ENCODE peak calls at places on chromosomes 16 and 17, in five cellular contexts. C, Y, E, L and M are unnamed samples.

GRCh38 chr16:12062343-12063003 is 85.9 kb downstream of the SNX29 start:
- DNase-seq in L (peak; percentile 74), E (no peak), C (no peak), Y (peak; percentile 99), M (no peak)

GRCh38 chr17:48756816-48757215 is 28.3 kb upstream of the HOXB13 start:
- DNase-seq in Y (no peak), C (no peak), L (peak; percentile 43), E (no peak), M (no peak)

GRCh38 chr17:8300629-8301242 is 5.5 kb upstream of the SLC25A35 start:
- DNase-seq in C (peak; percentile 83), E (peak; percentile 74), L (peak; percentile 69), Y (peak; percentile 82), M (peak; percentile 83)

GRCh38 chr16:84970447-84971127 is 40.7 kb downstream of the ZDHHC7 start:
- DNase-seq in E (peak; percentile 48), L (peak; percentile 73), C (peak; percentile 85), Y (peak; percentile 80), M (peak; percentile 91)

GRCh38 chr16:69166946-69167930 is 19.7 kb upstream of the SNTB2 start:
- DNase-seq in Y (peak; percentile 59), C (no peak), E (no peak), L (peak; percentile 85), M (no peak)

GRCh38 chr17:58688521-58688920 is 3.3 kb downstream of the TEX14 start:
- DNase-seq in E (no peak), Y (no peak), L (no peak), C (no peak), M (no peak)

GRCh38 chr17:77616243-77616731 is 342.2 kb upstream of the TNRC6C start:
- DNase-seq in L (peak; percentile 80), Y (peak; percentile 45), C (no peak), E (no peak), M (no peak)

GRCh38 chr16:89035013-89035697 is 58.1 kb upstream of the CBFA2T3 start:
- DNase-seq in Y (no peak), C (no peak), L (no peak), E (no peak), M (peak; percentile 41)

GRCh38 chr16:84947022-84947421 is 64.3 kb downstream of the ZDHHC7 start:
- DNase-seq in E (no peak), Y (no peak), C (no peak), L (no peak), M (no peak)

GRCh38 chr17:67390646-67391480 is 13.8 kb downstream of the PITPNC1 start:
- DNase-seq in C (no peak), L (peak; percentile 99), E (no peak), Y (peak; percentile 95), M (no peak)

GRCh38 chr17:37098910-37099664 is 150.3 kb downstream of the AATF start:
- DNase-seq in Y (peak; percentile 10), L (peak; percentile 60), E (no peak), C (no peak), M (no peak)

GRCh38 chr17:81923302-81924260 is 4.0 kb downstream of the MAFG start:
- DNase-seq in L (peak; percentile 77), C (no peak), E (peak; percentile 63), Y (peak; percentile 94), M (peak; percentile 87)
- TF ChIP-seq EZH2phosphoT487 in L (no peak), C (no peak), E (no peak), Y (no peak), M (no peak)

DNA sequence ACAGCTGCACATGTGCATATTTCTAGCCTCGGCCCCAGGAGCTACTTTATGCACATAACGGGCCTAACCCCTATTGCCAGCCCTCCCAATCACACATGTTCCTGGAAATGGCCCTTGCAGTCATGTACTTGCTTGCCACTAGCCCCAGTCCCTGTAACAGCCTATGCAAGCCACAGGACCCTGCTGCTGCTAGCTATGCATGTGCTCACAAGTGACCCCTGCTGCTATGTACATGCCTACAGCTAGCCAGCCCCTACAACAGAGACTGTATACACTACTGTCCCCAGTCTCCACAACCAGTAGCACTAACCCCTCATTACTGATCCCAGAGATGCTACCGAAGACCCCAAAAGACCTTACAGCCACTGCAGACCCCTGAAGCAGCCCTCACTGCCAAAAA is 1437.2 kb downstream of the CDH11 start:
- DNase-seq in E (no peak), L (no peak), C (no peak), Y (no peak), M (peak; percentile 28)
- H3K4me3 ChIP-seq in E (no peak overlapping the region), L (no peak overlapping the region), C (no peak overlapping the region), Y (no peak overlapping the region), M (no peak overlapping the region)

GRCh38 chr17:31321481-31321880 is at the start of gene EVI2A:
- DNase-seq in E (peak; percentile 97), L (peak; percentile 69), C (no peak), Y (peak; percentile 80), M (peak; percentile 3)
- H3F3A ChIP-seq in E (peaks cover 52% of the 10 kb centered on the region), L (no peaks in the 10 kb centered on the region), C (peaks cover 26% of the 10 kb centered on the region), Y (peaks cover 16% of the 10 kb centered on the region), M (peaks cover 7% of the 10 kb centered on the region)

DNA sequence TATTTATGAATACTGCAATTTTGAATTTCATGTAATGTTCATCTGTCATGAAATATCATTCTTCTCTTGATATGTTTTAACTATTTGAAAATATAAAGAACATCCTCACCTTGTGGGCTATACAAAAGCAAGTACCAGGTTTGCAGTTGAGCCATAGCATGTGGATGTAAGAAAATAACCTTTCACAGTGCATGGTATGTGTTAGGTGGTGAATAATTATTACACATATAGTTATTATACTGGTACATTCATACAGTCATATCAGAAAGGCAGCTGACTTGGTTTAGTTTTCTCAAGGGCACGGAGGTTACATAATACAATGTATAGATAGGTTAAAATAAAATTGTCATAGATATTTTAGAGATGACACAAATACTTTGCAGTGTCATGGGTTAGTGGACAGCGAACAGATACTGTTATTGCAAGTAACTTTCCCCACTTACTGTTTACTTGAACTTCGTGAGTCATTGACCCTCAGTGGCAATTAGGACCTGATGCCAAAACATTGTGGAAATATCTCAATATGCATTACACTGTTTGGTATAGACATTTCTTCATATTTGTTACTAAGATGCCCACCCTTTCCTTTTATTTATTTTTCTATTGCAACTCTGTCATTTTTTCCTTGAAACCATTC is 445.4 kb upstream of the GOT2 start:
- DNase-seq in C (no peak), Y (no peak), E (no peak), L (no peak), M (no peak)
- TF ChIP-seq EZH2phosphoT487 in C (no peak), Y (no peak), E (no peak), L (no peak), M (no peak)